ENCODE peak calls at places on chromosomes 5 and 9, in eight cellular contexts. One of them, this sample, is unnamed.

GRCh38 chr9:113993838-113994540 is 84.1 kb downstream of the AMBP start:
- DNase-seq in dorsolateral prefrontal cortex: peak
- DNase-seq in HL-60: peak
- DNase-seq in CD8-positive, alpha-beta T cell: no peak
- DNase-seq in HCT116: no peak
- DNase-seq in AG04450: no peak
- DNase-seq in RWPE1: peak
- DNase-seq in PC-9: no peak
- DNase-seq in this sample: peak

GRCh38 chr5:137075163-137075970 is 423.8 kb downstream of the SPOCK1 start:
- DNase-seq in RWPE1: peak
- DNase-seq in AG04450: no peak
- DNase-seq in PC-9: peak
- DNase-seq in CD8-positive, alpha-beta T cell: no peak
- DNase-seq in HCT116: peak
- DNase-seq in dorsolateral prefrontal cortex: no peak
- DNase-seq in HL-60: peak
- DNase-seq in this sample: peak

GRCh38 chr9:16552252-16552651 is 318.2 kb downstream of the BNC2 start:
- DNase-seq in AG04450: no peak
- DNase-seq in HCT116: no peak
- DNase-seq in PC-9: no peak
- DNase-seq in HL-60: no peak
- DNase-seq in dorsolateral prefrontal cortex: no peak
- DNase-seq in CD8-positive, alpha-beta T cell: no peak
- DNase-seq in RWPE1: no peak
- DNase-seq in this sample: peak

GRCh38 chr5:91232523-91232922 is 150.6 kb downstream of the ARRDC3 start:
- DNase-seq in CD8-positive, alpha-beta T cell: no peak
- DNase-seq in HCT116: no peak
- DNase-seq in HL-60: no peak
- DNase-seq in dorsolateral prefrontal cortex: no peak
- DNase-seq in RWPE1: no peak
- DNase-seq in PC-9: no peak
- DNase-seq in AG04450: no peak
- DNase-seq in this sample: no peak

GRCh38 chr9:76369583-76369982 is 24.6 kb downstream of the RFK start:
- DNase-seq in PC-9: peak
- DNase-seq in HCT116: no peak
- DNase-seq in RWPE1: no peak
- DNase-seq in CD8-positive, alpha-beta T cell: no peak
- DNase-seq in dorsolateral prefrontal cortex: no peak
- DNase-seq in HL-60: no peak
- DNase-seq in AG04450: peak
- DNase-seq in this sample: peak

GRCh38 chr5:87121315-87122170 is 146.1 kb upstream of the RASA1 start:
- DNase-seq in PC-9: peak
- DNase-seq in CD8-positive, alpha-beta T cell: peak
- DNase-seq in HL-60: peak
- DNase-seq in RWPE1: peak
- DNase-seq in dorsolateral prefrontal cortex: no peak
- DNase-seq in AG04450: peak
- DNase-seq in HCT116: peak
- DNase-seq in this sample: peak

GRCh38 chr5:74320526-74320925 is 320.0 kb downstream of the ENC1 start:
- DNase-seq in PC-9: no peak
- DNase-seq in RWPE1: peak
- DNase-seq in HL-60: no peak
- DNase-seq in AG04450: no peak
- DNase-seq in HCT116: no peak
- DNase-seq in dorsolateral prefrontal cortex: no peak
- DNase-seq in CD8-positive, alpha-beta T cell: no peak
- DNase-seq in this sample: no peak

GRCh38 chr5:177133845-177134652 is 476 bp downstream of the NSD1 start:
- DNase-seq in RWPE1: peak
- DNase-seq in AG04450: no peak
- DNase-seq in HCT116: no peak
- DNase-seq in HL-60: peak
- DNase-seq in dorsolateral prefrontal cortex: peak
- DNase-seq in PC-9: peak
- DNase-seq in CD8-positive, alpha-beta T cell: peak
- DNase-seq in this sample: peak

GRCh38 chr5:1026700-1027621 is 18.4 kb downstream of the NKD2 start:
- DNase-seq in CD8-positive, alpha-beta T cell: no peak
- DNase-seq in RWPE1: no peak
- DNase-seq in HL-60: no peak
- DNase-seq in HCT116: no peak
- DNase-seq in PC-9: peak
- DNase-seq in dorsolateral prefrontal cortex: peak
- DNase-seq in AG04450: no peak
- DNase-seq in this sample: no peak

GRCh38 chr5:131536211-131536826 is 98.7 kb downstream of the RAPGEF6 start:
- DNase-seq in PC-9: no peak
- DNase-seq in CD8-positive, alpha-beta T cell: no peak
- DNase-seq in AG04450: no peak
- DNase-seq in HCT116: no peak
- DNase-seq in RWPE1: no peak
- DNase-seq in dorsolateral prefrontal cortex: no peak
- DNase-seq in HL-60: peak
- DNase-seq in this sample: no peak

GRCh38 chr9:78923966-78924659 is 627.2 kb downstream of the PSAT1 start:
- DNase-seq in HL-60: no peak
- DNase-seq in RWPE1: no peak
- DNase-seq in CD8-positive, alpha-beta T cell: no peak
- DNase-seq in HCT116: no peak
- DNase-seq in dorsolateral prefrontal cortex: no peak
- DNase-seq in AG04450: no peak
- DNase-seq in PC-9: no peak
- DNase-seq in this sample: no peak

GRCh38 chr5:142125963-142126362 is 17.4 kb downstream of the NDFIP1 start:
- DNase-seq in HL-60: no peak
- DNase-seq in CD8-positive, alpha-beta T cell: no peak
- DNase-seq in RWPE1: no peak
- DNase-seq in HCT116: no peak
- DNase-seq in dorsolateral prefrontal cortex: no peak
- DNase-seq in AG04450: no peak
- DNase-seq in PC-9: no peak
- DNase-seq in this sample: no peak

GRCh38 chr5:142128675-142129208 is 20.2 kb downstream of the NDFIP1 start:
- DNase-seq in CD8-positive, alpha-beta T cell: no peak
- DNase-seq in PC-9: no peak
- DNase-seq in HCT116: no peak
- DNase-seq in RWPE1: no peak
- DNase-seq in AG04450: no peak
- DNase-seq in HL-60: no peak
- DNase-seq in dorsolateral prefrontal cortex: no peak
- DNase-seq in this sample: no peak

GRCh38 chr5:142131394-142131793 is 22.8 kb downstream of the NDFIP1 start:
- DNase-seq in dorsolateral prefrontal cortex: no peak
- DNase-seq in AG04450: no peak
- DNase-seq in HCT116: no peak
- DNase-seq in PC-9: no peak
- DNase-seq in CD8-positive, alpha-beta T cell: no peak
- DNase-seq in RWPE1: no peak
- DNase-seq in HL-60: no peak
- DNase-seq in this sample: no peak

GRCh38 chr5:142125378-142125777 is 16.8 kb downstream of the NDFIP1 start:
- DNase-seq in RWPE1: no peak
- DNase-seq in AG04450: no peak
- DNase-seq in HL-60: no peak
- DNase-seq in PC-9: no peak
- DNase-seq in HCT116: no peak
- DNase-seq in dorsolateral prefrontal cortex: no peak
- DNase-seq in CD8-positive, alpha-beta T cell: no peak
- DNase-seq in this sample: no peak

GRCh38 chr5:142129447-142129846 is 20.9 kb downstream of the NDFIP1 start:
- DNase-seq in PC-9: no peak
- DNase-seq in dorsolateral prefrontal cortex: no peak
- DNase-seq in CD8-positive, alpha-beta T cell: no peak
- DNase-seq in RWPE1: no peak
- DNase-seq in AG04450: no peak
- DNase-seq in HL-60: no peak
- DNase-seq in HCT116: no peak
- DNase-seq in this sample: no peak
- H3K27ac ChIP-seq in PC-9: no peak
- H3K27ac ChIP-seq in dorsolateral prefrontal cortex: no peak
- H3K27ac ChIP-seq in CD8-positive, alpha-beta T cell: no peak
- H3K27ac ChIP-seq in RWPE1: no peak
- H3K27ac ChIP-seq in AG04450: no peak
- H3K27ac ChIP-seq in HL-60: no peak
- H3K27ac ChIP-seq in HCT116: no peak
- H3K27ac ChIP-seq in this sample: no peak

GRCh38 chr9:128125575-128126354 is 1.8 kb downstream of the PTGES2 start:
- DNase-seq in PC-9: no peak
- DNase-seq in HCT116: no peak
- DNase-seq in HL-60: no peak
- DNase-seq in AG04450: no peak
- DNase-seq in CD8-positive, alpha-beta T cell: no peak
- DNase-seq in RWPE1: no peak
- DNase-seq in dorsolateral prefrontal cortex: no peak
- DNase-seq in this sample: no peak

GRCh38 chr9:128123451-128124080 is 4.0 kb downstream of the PTGES2 start:
- DNase-seq in CD8-positive, alpha-beta T cell: no peak
- DNase-seq in dorsolateral prefrontal cortex: no peak
- DNase-seq in HL-60: no peak
- DNase-seq in AG04450: no peak
- DNase-seq in RWPE1: no peak
- DNase-seq in PC-9: no peak
- DNase-seq in HCT116: no peak
- DNase-seq in this sample: no peak

GRCh38 chr9:128122809-128123175 is 4.7 kb downstream of the PTGES2 start:
- DNase-seq in CD8-positive, alpha-beta T cell: no peak
- DNase-seq in PC-9: no peak
- DNase-seq in RWPE1: no peak
- DNase-seq in dorsolateral prefrontal cortex: no peak
- DNase-seq in HL-60: no peak
- DNase-seq in HCT116: no peak
- DNase-seq in AG04450: no peak
- DNase-seq in this sample: no peak

GRCh38 chr9:128124451-128124850 is 3.1 kb downstream of the PTGES2 start:
- DNase-seq in HL-60: no peak
- DNase-seq in AG04450: no peak
- DNase-seq in RWPE1: no peak
- DNase-seq in PC-9: no peak
- DNase-seq in dorsolateral prefrontal cortex: no peak
- DNase-seq in CD8-positive, alpha-beta T cell: no peak
- DNase-seq in HCT116: no peak
- DNase-seq in this sample: no peak

GRCh38 chr9:128124873-128125574 is 2.5 kb downstream of the PTGES2 start:
- DNase-seq in RWPE1: no peak
- DNase-seq in PC-9: peak
- DNase-seq in AG04450: peak
- DNase-seq in HL-60: peak
- DNase-seq in dorsolateral prefrontal cortex: peak
- DNase-seq in HCT116: peak
- DNase-seq in CD8-positive, alpha-beta T cell: no peak
- DNase-seq in this sample: peak
- TF ChIP-seq CTCF in RWPE1: peak
- TF ChIP-seq CTCF in PC-9: peak
- TF ChIP-seq CTCF in AG04450: peak
- TF ChIP-seq CTCF in HL-60: peak
- TF ChIP-seq CTCF in dorsolateral prefrontal cortex: peak
- TF ChIP-seq CTCF in HCT116: peak
- TF ChIP-seq CTCF in CD8-positive, alpha-beta T cell: no peak
- TF ChIP-seq CTCF in this sample: peak

DNA sequence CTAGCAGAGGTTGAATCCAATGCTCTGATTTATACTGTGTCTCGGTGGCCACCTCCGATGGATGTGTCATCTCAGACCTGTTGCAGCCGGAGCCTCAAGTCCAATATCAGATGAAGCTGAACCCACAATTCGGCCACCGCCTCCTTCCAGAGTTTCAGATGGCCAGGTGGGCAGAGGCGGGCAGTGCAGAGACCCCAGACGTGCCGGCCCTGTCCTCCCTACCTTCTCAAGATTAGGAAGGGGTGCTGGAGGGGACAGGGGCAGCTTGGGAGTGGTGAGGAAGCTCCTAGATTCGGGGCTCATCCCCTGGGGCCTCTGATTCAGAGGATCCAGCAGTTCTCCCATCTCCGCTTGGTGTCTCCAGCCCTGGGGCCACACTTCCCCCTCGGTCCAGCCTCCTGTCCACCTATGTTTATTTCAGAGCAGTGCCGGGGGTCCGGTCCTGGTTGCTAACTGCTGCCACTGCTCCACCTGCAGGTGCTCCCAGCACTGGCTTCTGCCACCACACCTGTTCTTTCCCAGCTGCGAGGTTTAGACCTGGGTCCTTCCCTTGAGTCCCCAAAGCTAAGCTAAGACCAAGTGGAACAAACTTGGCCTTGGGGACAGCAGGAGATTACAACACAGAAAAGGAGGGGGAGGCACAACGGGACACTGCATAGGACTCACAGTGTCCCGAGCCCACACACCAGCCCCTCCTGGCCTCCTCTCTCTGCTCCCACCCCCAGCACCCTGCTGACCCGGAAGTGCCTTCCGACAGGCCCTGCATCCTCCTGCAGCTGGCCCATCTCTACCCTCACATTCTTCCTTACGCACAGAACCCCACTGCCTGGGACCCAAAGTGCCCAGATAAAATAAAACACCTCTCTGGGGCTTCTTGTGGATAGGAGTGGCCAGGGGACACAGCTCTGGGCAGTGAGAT is 81.6 kb downstream of the NTNG2 start:
- DNase-seq in HL-60: no peak
- DNase-seq in CD8-positive, alpha-beta T cell: no peak
- DNase-seq in AG04450: no peak
- DNase-seq in PC-9: no peak
- DNase-seq in dorsolateral prefrontal cortex: no peak
- DNase-seq in RWPE1: no peak
- DNase-seq in HCT116: no peak
- DNase-seq in this sample: no peak
- H3K27ac ChIP-seq in HL-60: no peak
- H3K27ac ChIP-seq in CD8-positive, alpha-beta T cell: no peak
- H3K27ac ChIP-seq in AG04450: no peak
- H3K27ac ChIP-seq in PC-9: no peak
- H3K27ac ChIP-seq in dorsolateral prefrontal cortex: no peak
- H3K27ac ChIP-seq in RWPE1: no peak
- H3K27ac ChIP-seq in HCT116: no peak
- H3K27ac ChIP-seq in this sample: no peak

DNA sequence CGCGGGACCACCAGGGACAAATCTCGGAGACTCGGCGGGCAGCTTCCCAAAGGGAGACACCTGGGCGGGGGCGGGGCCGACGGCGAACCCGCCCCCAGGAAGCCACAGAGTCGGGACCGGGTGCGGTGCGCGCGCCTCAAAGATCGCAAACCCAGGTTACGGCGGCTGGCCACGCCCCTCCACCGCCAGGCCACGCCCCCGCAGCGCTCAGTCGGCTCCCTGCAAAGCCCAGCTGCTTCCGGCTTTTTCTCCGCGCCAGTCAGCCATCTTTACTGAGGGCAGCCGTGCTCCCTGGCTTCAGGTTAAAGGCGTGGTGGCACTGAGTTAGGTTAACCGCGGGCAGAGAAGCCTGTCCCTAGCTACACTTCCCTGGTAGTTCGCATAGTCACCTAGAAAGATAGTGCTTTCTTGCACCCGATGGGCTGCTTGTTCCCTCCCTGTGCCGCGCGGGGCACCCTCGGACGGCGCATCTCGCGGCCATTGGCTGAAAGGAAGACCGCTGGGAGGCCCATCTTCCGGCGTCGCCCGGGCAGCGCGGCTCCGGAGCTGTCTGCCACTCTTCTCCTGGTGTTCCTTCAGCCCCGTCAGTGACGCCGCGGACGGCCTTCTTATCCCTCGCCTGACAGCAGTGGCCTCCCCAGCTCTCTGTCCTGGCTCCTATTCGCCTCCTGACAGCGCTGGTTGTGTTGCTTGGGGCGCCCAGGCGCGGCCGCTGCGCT is at the start of gene TBC1D2:
- DNase-seq in CD8-positive, alpha-beta T cell: peak
- DNase-seq in PC-9: peak
- DNase-seq in RWPE1: peak
- DNase-seq in AG04450: peak
- DNase-seq in dorsolateral prefrontal cortex: peak
- DNase-seq in HCT116: peak
- DNase-seq in HL-60: peak
- DNase-seq in this sample: peak
- TF ChIP-seq CTCF in CD8-positive, alpha-beta T cell: peak
- TF ChIP-seq CTCF in PC-9: peak
- TF ChIP-seq CTCF in RWPE1: no peak
- TF ChIP-seq CTCF in AG04450: peak
- TF ChIP-seq CTCF in dorsolateral prefrontal cortex: peak
- TF ChIP-seq CTCF in HCT116: no peak
- TF ChIP-seq CTCF in HL-60: no peak
- TF ChIP-seq CTCF in this sample: peak

This sample was measured in cardiac muscle cell.